ENCODE peak calls at places on chromosomes 7 and 10, in four cellular contexts. Y is body of pancreas, D is transverse colon, C is esophagus squamous epithelium. Q is an unnamed sample. For H3K9me3, the result is how much of the 10 kb centered on the place peaks cover.

GRCh38 chr10:61866700-61867368 is 34.7 kb upstream of the ARID5B start:
- DNase-seq in Y (no peak), C (no peak), D (no peak), Q (no peak)

GRCh38 chr7:36683695-36684357 is 40.5 kb downstream of the AOAH start:
- DNase-seq in C (no peak), D (no peak), Y (no peak), Q (no peak)

GRCh38 chr7:94877731-94878670 is 29.4 kb upstream of the PPP1R9A start:
- DNase-seq in Y (no peak), D (no peak), C (no peak), Q (no peak)

GRCh38 chr7:42611961-42612360 is 299.9 kb downstream of the C7orf25 start:
- DNase-seq in C (no peak), Y (no peak), D (no peak), Q (no peak)

GRCh38 chr7:40192036-40192435 is 57.2 kb downstream of the SUGCT start:
- DNase-seq in D (no peak), C (no peak), Y (no peak), Q (no peak)

GRCh38 chr10:20682782-20683181 is 214.3 kb downstream of the NEBL start:
- DNase-seq in D (no peak), Y (no peak), C (no peak), Q (no peak)

GRCh38 chr10:33286186-33286934 is 48.1 kb downstream of the NRP1 start:
- DNase-seq in C (no peak), Y (no peak), D (no peak), Q (no peak)

GRCh38 chr7:15104411-15105092 is 202.0 kb upstream of the DGKB start:
- DNase-seq in C (no peak), Y (peak), D (no peak), Q (no peak)

GRCh38 chr7:3300651-3301471 is at the start of gene SDK1:
- DNase-seq in Y (peak), D (peak), C (peak), Q (peak)

GRCh38 chr7:979886-980571 is 3.0 kb upstream of the CYP2W1 start:
- DNase-seq in C (no peak), Y (no peak), D (no peak), Q (no peak)

GRCh38 chr10:112956631-112957350 is 6.7 kb downstream of the TCF7L2 start:
- DNase-seq in C (no peak), D (peak), Y (no peak), Q (no peak)

GRCh38 chr7:27113991-27114866 is 11.7 kb upstream of the HOXA2 start:
- DNase-seq in D (peak), C (no peak), Y (no peak), Q (no peak)

GRCh38 chr10:127193125-127193524 is 3.3 kb downstream of the INSYN2A start:
- DNase-seq in Y (no peak), D (no peak), C (no peak), Q (no peak)

GRCh38 chr10:117476281-117476680 is 66.3 kb upstream of the EMX2 start:
- DNase-seq in Y (no peak), D (no peak), C (no peak), Q (no peak)

GRCh38 chr10:15898046-15898445 is 37.7 kb upstream of the MINDY3 start:
- DNase-seq in D (no peak), Y (no peak), C (no peak), Q (no peak)

GRCh38 chr10:91589015-91589655 is 43.7 kb downstream of the PPP1R3C start:
- DNase-seq in Y (peak), C (no peak), D (no peak), Q (no peak)

GRCh38 chr10:87865201-87866025 is 2.0 kb downstream of the PTEN start:
- DNase-seq in C (no peak), Y (no peak), D (no peak), Q (no peak)

GRCh38 chr10:88045116-88045515 is 181.7 kb downstream of the PTEN start:
- DNase-seq in D (no peak), C (no peak), Y (no peak), Q (no peak)

GRCh38 chr10:121788115-121788514 is 139.7 kb downstream of the ATE1 start:
- DNase-seq in D (no peak), C (no peak), Y (no peak), Q (no peak)

GRCh38 chr10:5468262-5469106 is 30.9 kb downstream of the CALML5 start:
- DNase-seq in Y (no peak), D (no peak), C (no peak), Q (no peak)

GRCh38 chr10:77504870-77505257 is 132.7 kb downstream of the KCNMA1 start:
- DNase-seq in Y (peak), D (no peak), C (no peak), Q (no peak)

GRCh38 chr7:143394777-143395176 is 13.6 kb downstream of the ZYX start:
- DNase-seq in C (no peak), D (no peak), Y (no peak), Q (no peak)

GRCh38 chr7:138864667-138865066 is 66.7 kb upstream of the ATP6V0A4 start:
- DNase-seq in C (no peak), Y (no peak), D (no peak), Q (no peak)

DNA sequence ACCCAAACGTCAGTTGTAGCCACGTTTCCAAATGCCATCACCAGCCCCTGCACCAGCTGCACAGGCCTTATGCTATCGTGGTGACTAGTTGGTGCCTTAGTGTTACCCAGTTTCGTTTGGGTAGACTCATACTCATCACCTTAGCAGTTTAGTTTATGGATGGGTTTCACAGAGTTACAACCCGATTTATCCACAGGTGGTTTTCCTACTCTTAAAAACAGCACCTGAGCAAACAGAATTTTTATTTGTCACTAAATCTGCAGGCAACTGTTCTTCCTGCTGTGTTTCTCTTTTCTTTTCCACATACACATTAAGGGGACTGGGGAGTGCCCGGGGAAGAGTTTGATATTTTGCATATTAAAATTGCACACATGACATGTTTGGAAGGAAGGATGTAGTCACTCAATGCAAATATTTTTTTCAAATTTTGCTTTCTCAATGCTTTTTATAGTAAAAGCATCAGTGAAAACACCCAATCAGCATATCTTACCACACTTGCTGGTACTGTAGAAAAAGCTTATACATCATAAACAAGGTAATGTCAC is 41.7 kb downstream of the PDSS1 start:
- DNase-seq in Y (no peak), C (no peak), D (no peak), Q (no peak)
- H3K27ac ChIP-seq in Y (no peak), C (no peak), D (no peak), Q (no peak)

GRCh38 chr7:22996470-22996869 is 17.5 kb downstream of the HYCC1 start:
- DNase-seq in Y (no peak), C (no peak), D (no peak), Q (no peak)

GRCh38 chr7:22997871-22998515 is 15.9 kb downstream of the HYCC1 start:
- DNase-seq in D (no peak), Y (no peak), C (no peak), Q (no peak)

GRCh38 chr7:22990588-22990949 is 23.4 kb downstream of the HYCC1 start:
- DNase-seq in D (no peak), C (no peak), Y (no peak), Q (no peak)

GRCh38 chr7:22992874-22993840 is 20.8 kb downstream of the HYCC1 start:
- DNase-seq in D (no peak), Y (no peak), C (no peak), Q (no peak)

GRCh38 chr7:22995011-22995410 is 18.9 kb downstream of the HYCC1 start:
- DNase-seq in C (no peak), D (no peak), Y (no peak), Q (no peak)
- H3K9me3 ChIP-seq in C (under half), D (under half), Y (under half), Q (under half)

DNA sequence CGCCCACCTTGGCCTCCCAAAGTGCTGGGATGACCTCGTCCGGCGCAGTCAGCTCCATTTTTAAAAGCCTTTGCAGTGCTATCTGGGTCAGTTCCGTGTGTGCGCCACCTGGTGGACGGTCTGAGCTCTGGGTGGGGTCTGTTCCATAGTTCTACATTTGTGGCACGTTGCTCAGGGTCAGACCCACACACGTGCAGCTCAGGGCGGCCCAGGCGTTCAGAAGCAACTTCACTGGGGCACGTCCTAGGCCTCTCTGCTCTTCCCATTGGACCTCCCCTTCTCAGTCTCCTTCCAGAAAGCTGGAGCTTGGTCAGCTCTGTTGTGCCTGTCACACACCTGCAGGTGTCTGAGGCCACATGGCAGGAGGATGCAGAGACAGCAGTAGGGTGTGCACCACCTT is 137.9 kb downstream of the DNAJB6 start:
- DNase-seq in D (no peak), Y (no peak), C (no peak), Q (no peak)
- TF ChIP-seq CTCF in D (peak), Y (no peak), C (no peak), Q (peak)

DNA sequence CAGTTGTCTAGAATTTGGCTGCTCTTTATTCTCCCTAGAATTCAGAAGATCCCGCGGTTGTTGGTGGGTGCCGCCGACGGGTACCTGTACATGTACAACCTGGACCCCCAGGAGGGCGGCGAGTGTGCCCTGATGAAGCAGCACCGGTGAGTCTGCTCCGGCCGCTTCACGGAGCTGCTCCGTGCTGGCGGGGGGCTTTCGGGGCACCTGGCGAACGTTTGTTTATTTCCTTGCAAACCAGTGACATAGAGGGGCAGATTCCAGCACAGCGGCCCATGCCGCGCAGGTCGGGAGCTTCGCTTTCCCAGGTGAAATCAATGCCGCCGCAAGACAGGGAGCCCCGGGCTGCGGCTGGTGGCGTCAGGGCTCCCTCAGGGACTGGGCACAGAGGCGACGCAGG is 38.0 kb downstream of the WIPI2 start:
- DNase-seq in Y (no peak), D (no peak), C (no peak), Q (no peak)
- H3K27ac ChIP-seq in Y (no peak), D (no peak), C (no peak), Q (no peak)

GRCh38 chr10:124019886-124020797 is 73.3 kb downstream of the CHST15 start:
- DNase-seq in C (no peak), D (no peak), Y (no peak), Q (no peak)
- H3K9me3 ChIP-seq in C (under half), D (under half), Y (under half), Q (under half)

DNA sequence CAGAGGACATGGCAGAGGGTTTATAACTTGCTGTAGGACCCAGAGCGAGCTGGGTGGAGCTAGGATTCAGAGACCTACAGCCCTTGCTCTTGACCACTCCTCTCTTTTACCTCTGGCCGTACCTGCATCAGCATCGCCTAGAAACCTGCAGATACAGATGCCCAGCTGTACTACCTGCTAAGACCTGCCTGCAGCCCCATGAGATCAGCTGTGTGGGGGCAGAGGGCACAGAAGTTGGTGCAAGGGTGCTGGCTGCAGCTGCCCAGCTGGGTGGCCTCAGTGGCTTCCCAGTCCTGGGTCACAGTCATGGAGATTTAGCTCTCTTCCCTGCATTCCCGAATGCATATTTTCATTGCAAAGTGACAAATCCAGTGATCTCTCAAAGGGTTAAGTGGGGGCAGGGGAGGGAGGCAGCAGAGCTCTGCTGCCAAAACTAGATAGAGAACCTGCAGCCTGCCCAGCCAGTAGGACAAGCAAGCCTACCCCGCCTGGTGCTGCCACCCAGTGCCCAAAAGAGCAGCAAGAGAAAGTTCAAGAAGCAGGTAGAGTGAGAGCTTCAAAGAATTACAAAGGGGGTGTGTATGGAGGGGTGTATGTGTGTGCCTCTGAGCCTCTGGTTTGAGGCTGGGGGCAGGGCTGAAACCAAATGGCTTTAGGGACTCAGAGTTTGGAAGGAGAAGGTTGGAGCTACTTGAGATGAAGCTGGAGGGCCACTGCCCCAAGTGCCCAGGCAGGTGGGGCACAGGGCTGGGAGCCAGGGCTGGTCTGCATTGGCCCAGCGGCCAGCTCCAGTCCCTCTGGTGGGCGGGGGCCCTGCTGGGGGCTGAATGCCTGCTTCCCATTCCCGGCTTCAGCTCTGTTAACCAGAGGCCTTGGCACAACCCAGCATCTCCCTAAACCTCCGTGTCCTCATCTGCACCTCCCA is 6.8 kb downstream of the FAM241B start:
- DNase-seq in C (no peak), D (peak), Y (peak), Q (no peak)
- TF ChIP-seq CTCF in C (no peak), D (no peak), Y (peak), Q (peak)

DNA sequence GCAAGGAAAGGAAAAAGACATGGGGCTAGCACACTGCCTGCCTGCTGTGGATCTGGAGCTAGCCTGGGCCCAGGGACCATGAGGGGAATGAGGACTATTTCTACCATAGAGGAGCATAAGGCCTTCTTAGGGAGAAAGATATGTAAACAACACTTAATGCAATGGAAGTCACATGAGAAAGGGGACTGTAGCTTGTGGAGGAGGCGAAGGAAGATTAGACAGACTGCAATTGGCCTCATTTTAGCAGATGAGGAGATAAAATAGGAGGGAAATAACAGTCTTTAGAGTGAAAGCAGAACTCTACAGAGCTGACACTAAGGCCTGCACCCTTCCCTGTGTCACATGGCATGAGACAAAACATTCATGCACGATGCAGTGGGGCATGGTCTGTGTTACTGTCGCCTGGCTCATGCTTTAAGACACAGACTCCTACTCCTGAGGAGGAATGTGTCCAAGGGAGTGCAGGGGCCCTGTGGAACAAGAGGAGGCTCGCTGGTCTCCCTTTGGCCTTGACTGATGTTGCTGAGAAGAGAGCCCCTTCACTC is 829.3 kb upstream of the IGFBP3 start:
- DNase-seq in C (no peak), Y (no peak), D (no peak), Q (no peak)
- H3K27ac ChIP-seq in C (no peak), Y (no peak), D (no peak), Q (no peak)

GRCh38 chr7:157845203-157845810 is 508.5 kb downstream of the DNAJB6 start:
- DNase-seq in C (no peak), Y (no peak), D (no peak), Q (no peak)

GRCh38 chr7:157843336-157844140 is 506.7 kb downstream of the DNAJB6 start:
- DNase-seq in Y (no peak), D (no peak), C (no peak), Q (no peak)

GRCh38 chr7:157844141-157844540 is 507.3 kb downstream of the DNAJB6 start:
- DNase-seq in D (no peak), Y (no peak), C (no peak), Q (no peak)

GRCh38 chr7:157846281-157846680 is 509.5 kb downstream of the DNAJB6 start:
- DNase-seq in C (no peak), Y (no peak), D (no peak), Q (no peak)

DNA sequence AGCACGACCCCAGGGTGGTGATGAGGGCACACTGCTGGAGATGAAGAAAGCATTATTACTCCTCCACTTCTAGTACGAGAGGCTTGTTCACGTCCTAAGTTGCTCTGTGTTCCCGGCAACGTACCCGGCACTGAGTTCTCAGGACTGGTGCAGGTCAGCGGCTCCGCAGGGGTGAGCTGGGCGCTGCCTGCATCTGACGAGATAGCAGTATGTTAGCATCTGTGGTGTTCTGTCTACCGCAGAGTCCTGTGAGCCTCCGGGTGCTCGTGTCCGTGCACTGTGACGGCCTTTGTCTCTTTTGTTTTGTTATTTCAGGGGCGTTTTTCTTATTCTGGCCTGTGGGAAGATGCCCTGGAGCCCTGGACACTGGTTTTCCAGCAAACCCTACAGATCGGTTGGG is 507.8 kb downstream of the DNAJB6 start:
- DNase-seq in D (no peak), Y (no peak), C (no peak), Q (no peak)
- H3K9me3 ChIP-seq in D (under half), Y (under half), C (under half), Q (under half)

GRCh38 chr7:55365680-55366460 is 733 bp downstream of the LANCL2 start:
- DNase-seq in Y (peak), D (peak), C (peak), Q (peak)
- TF ChIP-seq CTCF in Y (peak), D (peak), C (peak), Q (no peak)